ENCODE peak calls at places on chromosome 16, in eight cellular contexts. D is CD4-positive, alpha-beta memory T cell; M is CD8-positive, alpha-beta T cell; X is heart left ventricle; V is cardiac muscle cell; N is mammary epithelial cell; P is H1; E is body of pancreas. F is an unnamed sample.

GRCh38 chr16:16004314-16004749 is 54.9 kb downstream of the ABCC1 start:
- DNase-seq in D (no peak), M (no peak), X (no peak), V (no peak), N (no peak), P (no peak), E (no peak), F (no peak)

GRCh38 chr16:68995011-68995504 is 110.4 kb upstream of the HAS3 start:
- DNase-seq in D (no peak), M (no peak), X (no peak), V (peak; percentile 61), N (peak; percentile 98), P (no peak), E (no peak), F (no peak)

GRCh38 chr16:58419241-58420012 is 27.2 kb downstream of the GINS3 start:
- DNase-seq in D (no peak), M (no peak), X (no peak), V (no peak), N (no peak), P (peak; percentile 49), E (no peak), F (no peak)

GRCh38 chr16:58102665-58103427 is 26.3 kb downstream of the CFAP20 start:
- DNase-seq in D (no peak), M (no peak), X (peak; percentile 64), V (peak; percentile 84), N (no peak), P (no peak), E (no peak), F (no peak)

GRCh38 chr16:82631701-82632685 is 5.2 kb downstream of the CDH13 start:
- DNase-seq in D (no peak), M (no peak), X (no peak), V (no peak), N (peak; percentile 53), P (no peak), E (no peak), F (no peak)

GRCh38 chr16:70788668-70789161 is 12.2 kb downstream of the VAC14 start:
- DNase-seq in D (no peak), M (no peak), X (no peak), V (no peak), N (no peak), P (no peak), E (no peak), F (no peak)

GRCh38 chr16:5903153-5903552 is 805.6 kb upstream of the EEF2KMT start:
- DNase-seq in D (no peak), M (no peak), X (no peak), V (no peak), N (peak; percentile 85), P (no peak), E (no peak), F (no peak)

GRCh38 chr16:8576141-8577004 is 13.9 kb downstream of the TMEM114 start:
- DNase-seq in D (no peak), M (no peak), X (no peak), V (no peak), N (no peak), P (no peak), E (no peak), F (no peak)

GRCh38 chr16:71348262-71349085 is 10.0 kb upstream of the CALB2 start:
- DNase-seq in D (no peak), M (no peak), X (no peak), V (no peak), N (no peak), P (no peak), E (no peak), F (no peak)

GRCh38 chr16:31064882-31065461 is 9.1 kb downstream of the ZNF668 start:
- DNase-seq in D (no peak), M (no peak), X (peak; percentile 62), V (no peak), N (peak; percentile 79), P (no peak), E (peak; percentile 26), F (peak; percentile 37)

GRCh38 chr16:78150233-78150632 is 50.8 kb downstream of the WWOX start:
- DNase-seq in D (no peak), M (no peak), X (no peak), V (no peak), N (no peak), P (no peak), E (no peak), F (no peak)

GRCh38 chr16:23607740-23608139 is 11.6 kb upstream of the NDUFAB1 start:
- DNase-seq in D (no peak), M (no peak), X (no peak), V (no peak), N (no peak), P (no peak), E (no peak), F (no peak)

GRCh38 chr16:4679854-4680636 is 13.3 kb upstream of the NUDT16L1 start:
- DNase-seq in D (no peak), M (no peak), X (peak; percentile 77), V (no peak), N (peak; percentile 96), P (no peak), E (peak; percentile 44), F (peak; percentile 88)
- H3K4me3 ChIP-seq in D (no peak overlapping the region), M (no peak overlapping the region), X (peak overlapping the region; percentile 28), V (no peak overlapping the region), N (peak overlapping the region; percentile 44), P (no peak overlapping the region), E (no peak overlapping the region), F (no peak overlapping the region)

GRCh38 chr16:49832177-49832576 is 23.7 kb downstream of the ZNF423 start:
- DNase-seq in D (no peak), M (no peak), X (no peak), V (no peak), N (no peak), P (no peak), E (no peak), F (no peak)
- H3K27ac ChIP-seq in D (no peak overlapping the region), M (no peak overlapping the region), X (peak overlapping the region; percentile 82), V (no peak overlapping the region), N (no peak overlapping the region), P (no peak overlapping the region), E (no peak overlapping the region), F (peak overlapping the region; percentile 27)

DNA sequence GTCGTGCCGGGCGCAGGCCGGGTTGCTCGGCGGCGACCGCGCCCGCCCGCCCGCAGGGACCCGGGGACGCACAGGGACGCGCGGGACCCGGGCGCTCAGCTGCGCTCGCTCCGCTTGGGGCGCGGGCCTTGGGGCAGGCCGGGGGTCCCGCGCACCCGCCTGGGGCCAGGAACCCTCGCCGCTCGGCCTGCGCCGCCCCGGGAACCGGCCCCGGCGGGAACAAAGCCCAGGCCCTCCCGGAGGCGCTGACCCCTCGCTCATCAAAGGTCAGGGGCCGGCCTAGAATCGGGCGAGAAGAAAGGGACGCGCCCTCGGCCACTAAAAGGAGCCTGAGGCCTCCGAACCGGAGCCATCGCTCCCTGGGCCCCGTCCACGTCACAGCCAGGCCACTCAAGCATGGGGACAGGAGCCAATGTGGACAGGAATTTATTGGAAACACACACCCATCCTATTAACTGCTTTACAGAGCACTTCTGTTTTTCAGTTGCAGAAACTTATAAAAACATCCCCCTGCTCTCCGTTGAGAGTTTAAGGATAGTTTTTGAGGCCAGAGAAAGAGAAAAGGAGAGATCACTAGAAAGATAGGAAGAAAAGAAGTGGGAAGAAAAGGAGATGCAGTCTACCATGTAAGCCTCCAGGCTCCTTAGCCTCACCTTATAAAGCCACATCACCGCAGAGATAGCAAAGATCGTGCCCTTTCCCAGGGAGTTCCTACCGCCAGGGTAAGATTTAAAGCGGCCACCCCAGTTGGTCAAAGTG is 543 bp upstream of the ZFHX3 start:
- DNase-seq in D (no peak), M (no peak), X (peak; percentile 67), V (peak; percentile 62), N (no peak), P (no peak), E (peak; percentile 54), F (peak; percentile 74)
- H3K4me1 ChIP-seq in D (no peaks in the 10 kb centered on the region), M (no peaks in the 10 kb centered on the region), X (peaks cover 42% of the 10 kb centered on the region), V (peaks cover 65% of the 10 kb centered on the region), N (peaks cover 27% of the 10 kb centered on the region), P (peaks cover 27% of the 10 kb centered on the region), E (peaks cover 65% of the 10 kb centered on the region), F (peaks cover 10% of the 10 kb centered on the region)

GRCh38 chr16:52545544-52546262 is 1.2 kb downstream of the TOX3 start:
- DNase-seq in D (no peak), M (no peak), X (no peak), V (peak; percentile 21), N (no peak), P (peak; percentile 51), E (no peak), F (no peak)

GRCh38 chr16:52543654-52544053 is 3.3 kb downstream of the TOX3 start:
- DNase-seq in D (no peak), M (no peak), X (no peak), V (no peak), N (no peak), P (no peak), E (no peak), F (no peak)

GRCh38 chr16:52547001-52547833 is at the start of gene TOX3:
- DNase-seq in D (no peak), M (no peak), X (no peak), V (peak; percentile 48), N (no peak), P (peak; percentile 67), E (peak; percentile 73), F (no peak)

GRCh38 chr16:52546291-52546941 is 527 bp downstream of the TOX3 start:
- DNase-seq in D (no peak), M (no peak), X (no peak), V (peak; percentile 12), N (no peak), P (peak; percentile 60), E (no peak), F (no peak)

DNA sequence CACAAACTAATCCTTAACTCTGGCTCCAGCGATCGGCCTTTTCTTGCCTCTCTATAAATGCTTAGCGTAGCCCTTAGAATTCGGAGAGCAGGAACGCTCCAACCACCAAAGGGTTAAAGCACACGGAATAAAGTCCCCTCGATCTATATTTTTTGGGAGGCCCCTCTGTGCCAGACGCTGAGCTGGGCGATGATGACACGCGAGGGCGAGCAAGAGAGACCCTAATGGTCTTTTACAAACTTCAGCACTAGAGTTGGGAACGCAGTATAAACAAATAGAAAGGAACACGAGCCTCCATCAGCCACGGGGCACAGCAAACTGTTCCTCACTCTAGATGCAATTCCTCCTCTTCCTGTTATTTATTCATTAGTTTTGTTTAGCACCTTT is 1.8 kb downstream of the TOX3 start:
- DNase-seq in D (no peak), M (no peak), X (no peak), V (peak; percentile 33), N (no peak), P (no peak), E (no peak), F (no peak)
- H3K4me3 ChIP-seq in D (no peak overlapping the region), M (no peak overlapping the region), X (no peak overlapping the region), V (peak overlapping the region; percentile 38), N (no peak overlapping the region), P (peak overlapping the region; percentile 83), E (peak overlapping the region; percentile 48), F (no peak overlapping the region)

DNA sequence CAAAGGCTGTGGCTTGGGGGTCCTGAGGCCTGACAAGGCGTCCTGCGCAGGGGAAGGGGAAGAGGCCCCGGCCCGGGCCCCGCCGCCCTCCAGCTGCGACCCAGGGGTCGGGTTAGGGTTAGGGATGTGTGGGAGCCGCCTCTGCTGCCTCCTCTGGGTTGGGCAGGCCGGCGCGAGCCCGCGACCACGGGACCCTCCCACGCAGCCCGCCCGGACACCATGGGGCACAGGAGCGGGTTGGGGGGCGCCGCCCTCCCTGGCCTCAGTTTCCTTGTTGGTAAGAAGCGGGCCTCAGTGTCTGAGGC is 386 bp downstream of the CIAO3 start:
- DNase-seq in D (no peak), M (no peak), X (no peak), V (no peak), N (no peak), P (no peak), E (no peak), F (no peak)
- H3K27ac ChIP-seq in D (peak overlapping the region; percentile 85), M (peak overlapping the region; percentile 74), X (peak overlapping the region; percentile 85), V (no peak overlapping the region), N (peak overlapping the region; percentile 62), P (peak overlapping the region; percentile 5), E (peak overlapping the region; percentile 72), F (peak overlapping the region; percentile 32)

F was measured in lung.